ENCODE peak calls at places on chromosomes 7 and 10, in six cellular contexts. T is PC-9, G is Calu3, I is kidney epithelial cell, A is fibroblast of mammary gland, Q is hepatocyte. Z is an unnamed sample.

GRCh38 chr7:41861642-41862041 is 158.8 kb upstream of the INHBA start:
- DNase-seq in T (no peak), G (no peak), I (no peak), A (no peak), Q (no peak), Z (no peak)

GRCh38 chr10:19620867-19621266 is 195.4 kb upstream of the PLXDC2 start:
- DNase-seq in T (no peak), G (no peak), I (no peak), A (peak), Q (no peak), Z (no peak)

GRCh38 chr7:32206488-32206887 is 136.3 kb upstream of the PDE1C start:
- DNase-seq in T (no peak), G (no peak), I (no peak), A (no peak), Q (no peak), Z (no peak)

GRCh38 chr10:86667421-86668181 is 710 bp upstream of the LDB3 start:
- DNase-seq in T (no peak), G (no peak), I (no peak), A (no peak), Q (no peak), Z (no peak)

GRCh38 chr10:103193820-103194529 is 903 bp upstream of the NT5C2 start:
- DNase-seq in T (peak), G (no peak), I (no peak), A (peak), Q (no peak), Z (no peak)

GRCh38 chr7:92292981-92293380 is 47.2 kb downstream of the ANKIB1 start:
- DNase-seq in T (no peak), G (no peak), I (no peak), A (no peak), Q (no peak), Z (no peak)

GRCh38 chr7:27434729-27435400 is 192.3 kb downstream of the EVX1 start:
- DNase-seq in T (no peak), G (no peak), I (no peak), A (peak), Q (no peak), Z (no peak)

GRCh38 chr7:139876622-139877283 is 47.7 kb downstream of the TBXAS1 start:
- DNase-seq in T (no peak), G (no peak), I (no peak), A (peak), Q (no peak), Z (no peak)

GRCh38 chr7:111744501-111745155 is 182.3 kb upstream of the IMMP2L start:
- DNase-seq in T (no peak), G (no peak), I (no peak), A (peak), Q (no peak), Z (no peak)

GRCh38 chr10:86579883-86580548 is 58.4 kb upstream of the WAPL start:
- DNase-seq in T (no peak), G (no peak), I (no peak), A (no peak), Q (no peak), Z (no peak)